ENCODE peak calls at places on chromosome 5, in nine cellular contexts. G, C, H, J, W, A, R, O and F are unnamed samples.
A peak's percentile ranks its signal among the peaks of the same experiment; 100 is the strongest.

GRCh38 chr5:64834037-64834436 is 65.3 kb downstream of the CWC27 start:
- DNase-seq in G (no peak), C (no peak), H (no peak), J (no peak), W (no peak), A (peak; percentile 44), R (no peak), O (no peak), F (no peak)

GRCh38 chr5:132816083-132816482 is 3.0 kb downstream of the SOWAHA start:
- DNase-seq in G (no peak), C (no peak), H (no peak), J (no peak), W (no peak), A (no peak), R (no peak), O (no peak), F (no peak)

GRCh38 chr5:117954341-117954740 is 1034.0 kb downstream of the DTWD2 start:
- DNase-seq in G (no peak), C (no peak), H (no peak), J (no peak), W (no peak), A (peak; percentile 2), R (no peak), O (no peak), F (no peak)

GRCh38 chr5:91707521-91707841 is 324.4 kb upstream of the ARRDC3 start:
- DNase-seq in G (no peak), C (no peak), H (no peak), J (no peak), W (no peak), A (no peak), R (no peak), O (no peak), F (no peak)

GRCh38 chr5:172872997-172873491 is 39.0 kb downstream of the ERGIC1 start:
- DNase-seq in G (peak; percentile 89), C (peak; percentile 71), H (peak; percentile 93), J (peak; percentile 86), W (peak; percentile 72), A (peak; percentile 64), R (no peak), O (no peak), F (no peak)

GRCh38 chr5:171770153-171770552 is 15.5 kb upstream of the SMIM23 start:
- DNase-seq in G (no peak), C (no peak), H (no peak), J (no peak), W (no peak), A (no peak), R (no peak), O (no peak), F (no peak)

GRCh38 chr5:6652025-6652424 is 18.8 kb downstream of the SRD5A1 start:
- DNase-seq in G (no peak), C (no peak), H (no peak), J (no peak), W (no peak), A (no peak), R (no peak), O (no peak), F (no peak)

GRCh38 chr5:137231535-137231934 is 267.6 kb downstream of the SPOCK1 start:
- DNase-seq in G (no peak), C (no peak), H (no peak), J (no peak), W (no peak), A (peak; percentile 21), R (no peak), O (no peak), F (no peak)

GRCh38 chr5:57442080-57442839 is 40.4 kb downstream of the ACTBL2 start:
- DNase-seq in G (no peak), C (no peak), H (peak; percentile 20), J (no peak), W (no peak), A (peak; percentile 95), R (no peak), O (no peak), F (no peak)

GRCh38 chr5:28415791-28416443 is 1377.5 kb upstream of the CDH9 start:
- DNase-seq in G (no peak), C (no peak), H (no peak), J (no peak), W (no peak), A (no peak), R (no peak), O (no peak), F (no peak)

GRCh38 chr5:132487841-132488555 is 2.6 kb downstream of the IRF1 start:
- DNase-seq in G (peak; percentile 10), C (peak; percentile 20), H (peak; percentile 5), J (no peak), W (no peak), A (no peak), R (peak; percentile 28), O (peak; percentile 25), F (no peak)

GRCh38 chr5:127562252-127562651 is 44.8 kb downstream of the PRRC1 start:
- DNase-seq in G (no peak), C (no peak), H (no peak), J (no peak), W (no peak), A (no peak), R (no peak), O (no peak), F (peak; percentile 34)

GRCh38 chr5:124631874-124632550 is 114.4 kb downstream of the ZNF608 start:
- DNase-seq in G (no peak), C (no peak), H (no peak), J (no peak), W (no peak), A (no peak), R (no peak), O (no peak), F (no peak)

GRCh38 chr5:173643964-173644363 is 27.5 kb upstream of the BOD1 start:
- DNase-seq in G (no peak), C (peak; percentile 32), H (no peak), J (no peak), W (peak; percentile 46), A (peak; percentile 10), R (no peak), O (no peak), F (no peak)

GRCh38 chr5:151895660-151896040 is 29.0 kb downstream of the GLRA1 start:
- DNase-seq in G (no peak), C (no peak), H (no peak), J (no peak), W (no peak), A (no peak), R (no peak), O (no peak), F (no peak)

GRCh38 chr5:14465086-14465485 is 116.5 kb upstream of the OTULINL start:
- DNase-seq in G (no peak), C (no peak), H (no peak), J (no peak), W (no peak), A (peak; percentile 93), R (no peak), O (no peak), F (no peak)

DNA sequence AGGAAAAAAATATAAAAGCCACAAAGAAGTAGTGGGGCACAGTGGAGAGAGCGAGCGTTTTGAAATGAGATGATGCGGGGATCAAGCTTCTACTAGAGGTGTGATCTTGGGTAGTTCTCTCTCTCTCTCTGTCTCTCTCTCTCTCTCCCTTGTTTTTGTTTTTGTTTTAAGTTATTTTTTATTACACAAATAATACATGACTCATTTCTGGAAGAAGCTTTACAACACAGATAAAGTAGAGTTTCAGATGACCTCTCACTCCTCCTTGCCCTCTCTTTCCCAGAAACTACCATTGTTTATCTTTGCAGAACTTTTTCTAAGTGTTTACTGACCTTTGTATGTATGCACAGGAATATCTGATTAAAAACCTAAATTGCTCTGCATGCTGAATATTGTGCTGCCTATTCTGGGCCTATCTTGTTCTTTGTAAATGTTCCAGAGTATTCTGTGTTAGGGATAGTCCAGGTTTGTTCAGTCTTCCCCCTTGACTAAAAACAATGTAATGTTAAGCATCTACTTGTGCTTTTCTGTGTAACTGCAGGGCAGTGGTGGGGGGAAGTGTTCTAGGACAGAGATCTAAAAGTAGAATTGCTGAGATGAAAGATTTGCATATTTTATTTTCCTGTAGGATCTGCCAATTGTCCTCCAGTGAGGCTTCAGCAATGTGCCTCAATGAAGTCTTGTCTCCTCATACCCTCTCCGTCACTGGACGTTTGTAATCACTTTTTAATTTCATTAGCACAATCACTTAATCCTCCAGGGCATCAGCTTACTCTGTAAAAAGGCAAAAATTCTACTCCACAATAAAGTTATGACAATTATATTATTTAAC is 52.0 kb downstream of the FYB1 start:
- DNase-seq in G (no peak), C (no peak), H (no peak), J (no peak), W (no peak), A (peak; percentile 28), R (no peak), O (no peak), F (no peak)
- H3K4me1 ChIP-seq in G (no peaks in the 10 kb centered on the region), C (peaks cover 8% of the 10 kb centered on the region), H (peaks cover 36% of the 10 kb centered on the region), J (no peaks in the 10 kb centered on the region), W (no peaks in the 10 kb centered on the region), A (no peaks in the 10 kb centered on the region), R (no peaks in the 10 kb centered on the region), O (no peaks in the 10 kb centered on the region), F (no peaks in the 10 kb centered on the region)

GRCh38 chr5:126449751-126450271 is 26.6 kb downstream of the GRAMD2B start:
- DNase-seq in G (no peak), C (peak; percentile 35), H (peak; percentile 16), J (peak; percentile 39), W (no peak), A (peak; percentile 77), R (no peak), O (no peak), F (no peak)
- TF ChIP-seq POLR2A in G (peak; percentile 56), C (peak; percentile 48), H (peak; percentile 30), J (peak; percentile 41), W (no peak), A (peak; percentile 64), R (peak; percentile 17), O (no peak), F (no peak)

GRCh38 chr5:1016476-1016875 is 7.9 kb downstream of the NKD2 start:
- DNase-seq in G (no peak), C (no peak), H (no peak), J (no peak), W (no peak), A (no peak), R (no peak), O (no peak), F (no peak)
- H3K4me1 ChIP-seq in G (no peaks in the 10 kb centered on the region), C (peaks cover 5% of the 10 kb centered on the region), H (no peaks in the 10 kb centered on the region), J (no peaks in the 10 kb centered on the region), W (no peaks in the 10 kb centered on the region), A (no peaks in the 10 kb centered on the region), R (no peaks in the 10 kb centered on the region), O (no peaks in the 10 kb centered on the region), F (no peaks in the 10 kb centered on the region)

DNA sequence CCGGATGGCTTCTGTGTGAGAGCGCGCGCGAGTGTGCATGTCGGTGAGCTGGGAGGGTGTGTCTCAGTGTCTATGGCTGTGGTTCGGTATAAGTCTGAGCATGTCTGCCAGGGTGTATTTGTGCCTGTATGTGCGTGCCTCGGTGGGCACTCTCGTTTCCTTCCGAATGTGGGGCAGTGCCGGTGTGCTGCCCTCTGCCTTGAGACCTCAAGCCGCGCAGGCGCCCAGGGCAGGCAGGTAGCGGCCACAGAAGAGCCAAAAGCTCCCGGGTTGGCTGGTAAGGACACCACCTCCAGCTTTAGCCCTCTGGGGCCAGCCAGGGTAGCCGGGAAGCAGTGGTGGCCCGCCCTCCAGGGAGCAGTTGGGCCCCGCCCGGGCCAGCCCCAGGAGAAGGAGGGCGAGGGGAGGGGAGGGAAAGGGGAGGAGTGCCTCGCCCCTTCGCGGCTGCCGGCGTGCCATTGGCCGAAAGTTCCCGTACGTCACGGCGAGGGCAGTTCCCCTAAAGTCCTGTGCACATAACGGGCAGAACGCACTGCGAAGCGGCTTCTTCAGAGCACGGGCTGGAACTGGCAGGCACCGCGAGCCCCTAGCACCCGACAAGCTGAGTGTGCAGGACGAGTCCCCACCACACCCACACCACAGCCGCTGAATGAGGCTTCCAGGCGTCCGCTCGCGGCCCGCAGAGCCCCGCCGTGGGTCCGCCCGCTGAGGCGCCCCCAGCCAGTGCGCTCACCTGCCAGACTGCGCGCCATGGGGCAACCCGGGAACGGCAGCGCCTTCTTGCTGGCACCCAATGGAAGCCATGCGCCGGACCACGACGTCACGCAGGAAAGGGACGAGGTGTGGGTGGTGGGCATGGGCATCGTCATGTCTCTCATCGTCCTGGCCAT is at the start of gene ADRB2:
- DNase-seq in G (peak; percentile 82), C (peak; percentile 99), H (peak; percentile 97), J (peak; percentile 89), W (peak; percentile 91), A (peak; percentile 91), R (peak; percentile 90), O (peak; percentile 94), F (peak; percentile 78)
- TF ChIP-seq POLR2A in G (peak; percentile 94), C (peak; percentile 99), H (peak; percentile 99), J (peak; percentile 72), W (peak; percentile 29), A (peak; percentile 94), R (peak; percentile 72), O (peak; percentile 20), F (peak; percentile 68)